ENCODE peak calls at places on chromosome 6, in nine cellular contexts. One of them, this sample, is unnamed.

GRCh38 chr6:118371955-118372354 is 176.1 kb upstream of the PLN start:
- DNase-seq in naive thymus-derived CD8-positive, alpha-beta T cell: no peak
- DNase-seq in NCI-H1694: no peak
- DNase-seq in HCT116: no peak
- DNase-seq in cardiac muscle cell: no peak
- DNase-seq in activated T-cell treated with anti-CD3 and anti-CD28 coated beads, Interleukin-2, amount 50 U/mL, for 24 hours: no peak
- DNase-seq in IMR-90: no peak
- DNase-seq in suprapubic skin: no peak
- DNase-seq in fibroblast of mammary gland: no peak
- DNase-seq in this sample: no peak

GRCh38 chr6:15320683-15321082 is 74.8 kb downstream of the JARID2 start:
- DNase-seq in naive thymus-derived CD8-positive, alpha-beta T cell: no peak
- DNase-seq in NCI-H1694: no peak
- DNase-seq in HCT116: no peak
- DNase-seq in cardiac muscle cell: peak
- DNase-seq in activated T-cell treated with anti-CD3 and anti-CD28 coated beads, Interleukin-2, amount 50 U/mL, for 24 hours: no peak
- DNase-seq in IMR-90: peak
- DNase-seq in suprapubic skin: no peak
- DNase-seq in fibroblast of mammary gland: peak
- DNase-seq in this sample: peak

GRCh38 chr6:134178230-134179044 is 126.0 kb upstream of the SLC2A12 start:
- DNase-seq in naive thymus-derived CD8-positive, alpha-beta T cell: peak
- DNase-seq in NCI-H1694: no peak
- DNase-seq in HCT116: peak
- DNase-seq in cardiac muscle cell: peak
- DNase-seq in activated T-cell treated with anti-CD3 and anti-CD28 coated beads, Interleukin-2, amount 50 U/mL, for 24 hours: peak
- DNase-seq in IMR-90: peak
- DNase-seq in suprapubic skin: peak
- DNase-seq in fibroblast of mammary gland: peak
- DNase-seq in this sample: peak

GRCh38 chr6:74534485-74535211 is 671.2 kb downstream of the COL12A1 start:
- DNase-seq in naive thymus-derived CD8-positive, alpha-beta T cell: no peak
- DNase-seq in NCI-H1694: no peak
- DNase-seq in HCT116: peak
- DNase-seq in cardiac muscle cell: peak
- DNase-seq in activated T-cell treated with anti-CD3 and anti-CD28 coated beads, Interleukin-2, amount 50 U/mL, for 24 hours: no peak
- DNase-seq in IMR-90: peak
- DNase-seq in suprapubic skin: no peak
- DNase-seq in fibroblast of mammary gland: peak
- DNase-seq in this sample: peak

GRCh38 chr6:147035891-147036290 is 168.3 kb upstream of the STXBP5 start:
- DNase-seq in naive thymus-derived CD8-positive, alpha-beta T cell: no peak
- DNase-seq in NCI-H1694: no peak
- DNase-seq in HCT116: no peak
- DNase-seq in cardiac muscle cell: peak
- DNase-seq in activated T-cell treated with anti-CD3 and anti-CD28 coated beads, Interleukin-2, amount 50 U/mL, for 24 hours: no peak
- DNase-seq in IMR-90: peak
- DNase-seq in suprapubic skin: no peak
- DNase-seq in fibroblast of mammary gland: no peak
- DNase-seq in this sample: no peak

GRCh38 chr6:2522521-2522920 is 228.2 kb downstream of the MYLK4 start:
- DNase-seq in naive thymus-derived CD8-positive, alpha-beta T cell: no peak
- DNase-seq in NCI-H1694: no peak
- DNase-seq in HCT116: no peak
- DNase-seq in cardiac muscle cell: peak
- DNase-seq in activated T-cell treated with anti-CD3 and anti-CD28 coated beads, Interleukin-2, amount 50 U/mL, for 24 hours: no peak
- DNase-seq in IMR-90: peak
- DNase-seq in suprapubic skin: no peak
- DNase-seq in fibroblast of mammary gland: peak
- DNase-seq in this sample: no peak

GRCh38 chr6:145015739-145016558 is 719.4 kb downstream of the EPM2A start:
- DNase-seq in naive thymus-derived CD8-positive, alpha-beta T cell: no peak
- DNase-seq in NCI-H1694: no peak
- DNase-seq in HCT116: peak
- DNase-seq in cardiac muscle cell: peak
- DNase-seq in activated T-cell treated with anti-CD3 and anti-CD28 coated beads, Interleukin-2, amount 50 U/mL, for 24 hours: peak
- DNase-seq in IMR-90: peak
- DNase-seq in suprapubic skin: no peak
- DNase-seq in fibroblast of mammary gland: peak
- DNase-seq in this sample: peak

GRCh38 chr6:105896052-105896820 is 189.9 kb upstream of the PRDM1 start:
- DNase-seq in naive thymus-derived CD8-positive, alpha-beta T cell: no peak
- DNase-seq in NCI-H1694: no peak
- DNase-seq in HCT116: no peak
- DNase-seq in cardiac muscle cell: no peak
- DNase-seq in activated T-cell treated with anti-CD3 and anti-CD28 coated beads, Interleukin-2, amount 50 U/mL, for 24 hours: no peak
- DNase-seq in IMR-90: peak
- DNase-seq in suprapubic skin: no peak
- DNase-seq in fibroblast of mammary gland: no peak
- DNase-seq in this sample: no peak

GRCh38 chr6:78629154-78629721 is 238.1 kb upstream of the IRAK1BP1 start:
- DNase-seq in naive thymus-derived CD8-positive, alpha-beta T cell: no peak
- DNase-seq in NCI-H1694: peak
- DNase-seq in HCT116: no peak
- DNase-seq in cardiac muscle cell: peak
- DNase-seq in activated T-cell treated with anti-CD3 and anti-CD28 coated beads, Interleukin-2, amount 50 U/mL, for 24 hours: no peak
- DNase-seq in IMR-90: peak
- DNase-seq in suprapubic skin: no peak
- DNase-seq in fibroblast of mammary gland: peak
- DNase-seq in this sample: peak

GRCh38 chr6:118335325-118335724 is 212.8 kb upstream of the PLN start:
- DNase-seq in naive thymus-derived CD8-positive, alpha-beta T cell: no peak
- DNase-seq in NCI-H1694: no peak
- DNase-seq in HCT116: no peak
- DNase-seq in cardiac muscle cell: no peak
- DNase-seq in activated T-cell treated with anti-CD3 and anti-CD28 coated beads, Interleukin-2, amount 50 U/mL, for 24 hours: no peak
- DNase-seq in IMR-90: no peak
- DNase-seq in suprapubic skin: no peak
- DNase-seq in fibroblast of mammary gland: no peak
- DNase-seq in this sample: no peak

GRCh38 chr6:111661541-111662041 is 55.9 kb upstream of the TRAF3IP2 start:
- DNase-seq in naive thymus-derived CD8-positive, alpha-beta T cell: no peak
- DNase-seq in NCI-H1694: peak
- DNase-seq in HCT116: no peak
- DNase-seq in cardiac muscle cell: no peak
- DNase-seq in activated T-cell treated with anti-CD3 and anti-CD28 coated beads, Interleukin-2, amount 50 U/mL, for 24 hours: no peak
- DNase-seq in IMR-90: no peak
- DNase-seq in suprapubic skin: no peak
- DNase-seq in fibroblast of mammary gland: no peak
- DNase-seq in this sample: no peak

GRCh38 chr6:136510782-136511181 is 39.4 kb downstream of the MAP7 start:
- DNase-seq in naive thymus-derived CD8-positive, alpha-beta T cell: no peak
- DNase-seq in NCI-H1694: no peak
- DNase-seq in HCT116: no peak
- DNase-seq in cardiac muscle cell: no peak
- DNase-seq in activated T-cell treated with anti-CD3 and anti-CD28 coated beads, Interleukin-2, amount 50 U/mL, for 24 hours: no peak
- DNase-seq in IMR-90: no peak
- DNase-seq in suprapubic skin: no peak
- DNase-seq in fibroblast of mammary gland: no peak
- DNase-seq in this sample: no peak

GRCh38 chr6:36123270-36124139 is 6.8 kb upstream of the MAPK13 start:
- DNase-seq in naive thymus-derived CD8-positive, alpha-beta T cell: peak
- DNase-seq in NCI-H1694: peak
- DNase-seq in HCT116: peak
- DNase-seq in cardiac muscle cell: peak
- DNase-seq in activated T-cell treated with anti-CD3 and anti-CD28 coated beads, Interleukin-2, amount 50 U/mL, for 24 hours: peak
- DNase-seq in IMR-90: peak
- DNase-seq in suprapubic skin: peak
- DNase-seq in fibroblast of mammary gland: peak
- DNase-seq in this sample: peak

GRCh38 chr6:95091823-95092436 is 485.4 kb upstream of the MANEA start:
- DNase-seq in naive thymus-derived CD8-positive, alpha-beta T cell: no peak
- DNase-seq in NCI-H1694: peak
- DNase-seq in HCT116: peak
- DNase-seq in cardiac muscle cell: peak
- DNase-seq in activated T-cell treated with anti-CD3 and anti-CD28 coated beads, Interleukin-2, amount 50 U/mL, for 24 hours: no peak
- DNase-seq in IMR-90: peak
- DNase-seq in suprapubic skin: no peak
- DNase-seq in fibroblast of mammary gland: peak
- DNase-seq in this sample: peak

GRCh38 chr6:167005350-167006159 is 6.4 kb downstream of the CEP43 start:
- DNase-seq in naive thymus-derived CD8-positive, alpha-beta T cell: no peak
- DNase-seq in NCI-H1694: no peak
- DNase-seq in HCT116: no peak
- DNase-seq in cardiac muscle cell: peak
- DNase-seq in activated T-cell treated with anti-CD3 and anti-CD28 coated beads, Interleukin-2, amount 50 U/mL, for 24 hours: no peak
- DNase-seq in IMR-90: no peak
- DNase-seq in suprapubic skin: no peak
- DNase-seq in fibroblast of mammary gland: peak
- DNase-seq in this sample: no peak

This sample was measured in mesenchymal stem cell.